ENCODE peak calls at places on chromosomes 13 and 19, in five cellular contexts. L is adrenal gland; O is thyroid gland; A is CD4-positive, alpha-beta memory T cell; Z is mesendoderm. T is an unnamed sample.

GRCh38 chr13:93218583-93218982 is 8.0 kb upstream of the GPC6 start:
- DNase-seq in L (no peak), O (no peak), A (no peak), Z (no peak), T (no peak)

GRCh38 chr13:73952683-73953082 is 181.5 kb downstream of the KLF12 start:
- DNase-seq in L (no peak), O (no peak), A (no peak), Z (no peak), T (no peak)

GRCh38 chr19:10295305-10295846 is 5.6 kb downstream of the ICAM5 start:
- DNase-seq in L (no peak), O (peak), A (peak), Z (peak), T (peak)

GRCh38 chr13:80141114-80141849 is 199.6 kb downstream of the SPRY2 start:
- DNase-seq in L (peak), O (peak), A (no peak), Z (peak), T (no peak)

GRCh38 chr13:94050686-94051085 is 428.8 kb downstream of the DCT start:
- DNase-seq in L (no peak), O (no peak), A (no peak), Z (peak), T (no peak)

GRCh38 chr19:55679343-55680257 is 4.6 kb downstream of the EPN1 start:
- DNase-seq in L (no peak), O (no peak), A (no peak), Z (no peak), T (no peak)

GRCh38 chr13:93304868-93305613 is 78.4 kb downstream of the GPC6 start:
- DNase-seq in L (no peak), O (no peak), A (no peak), Z (peak), T (no peak)

GRCh38 chr13:111217661-111218060 is 102.6 kb downstream of the ARHGEF7 start:
- DNase-seq in L (peak), O (no peak), A (no peak), Z (no peak), T (no peak)

GRCh38 chr13:49248433-49249002 is 793 bp downstream of the CDADC1 start:
- DNase-seq in L (no peak), O (peak), A (peak), Z (no peak), T (peak)

GRCh38 chr19:15173746-15174404 is 26.9 kb downstream of the NOTCH3 start:
- DNase-seq in L (no peak), O (no peak), A (no peak), Z (peak), T (peak)

GRCh38 chr13:114035186-114035582 is 61.3 kb upstream of the C13orf46 start:
- DNase-seq in L (no peak), O (no peak), A (no peak), Z (no peak), T (no peak)

GRCh38 chr13:27147530-27148170 is 24.0 kb downstream of the USP12 start:
- DNase-seq in L (no peak), O (peak), A (peak), Z (no peak), T (peak)

GRCh38 chr13:94550030-94550738 is 45.8 kb downstream of the TGDS start:
- DNase-seq in L (peak), O (no peak), A (no peak), Z (no peak), T (no peak)

GRCh38 chr13:60617863-60618733 is 221.1 kb downstream of the TDRD3 start:
- DNase-seq in L (peak), O (no peak), A (no peak), Z (peak), T (no peak)

GRCh38 chr13:113457510-113457909 is 4.2 kb upstream of the ADPRHL1 start:
- DNase-seq in L (no peak), O (no peak), A (no peak), Z (no peak), T (no peak)

GRCh38 chr13:21079761-21080730 is 18.7 kb upstream of the LATS2 start:
- DNase-seq in L (no peak), O (peak), A (no peak), Z (peak), T (no peak)

GRCh38 chr13:28031220-28031903 is 42.9 kb upstream of the URAD start:
- DNase-seq in L (peak), O (no peak), A (no peak), Z (no peak), T (peak)

GRCh38 chr19:42293539-42293938 is 8.4 kb upstream of the PRR19 start:
- DNase-seq in L (no peak), O (no peak), A (no peak), Z (no peak), T (no peak)

GRCh38 chr19:42293966-42294365 is 8.0 kb upstream of the PRR19 start:
- DNase-seq in L (no peak), O (no peak), A (no peak), Z (no peak), T (no peak)

GRCh38 chr19:42295831-42296525 is 6.0 kb upstream of the PRR19 start:
- DNase-seq in L (peak), O (peak), A (peak), Z (peak), T (peak)

GRCh38 chr19:42295342-42295741 is 6.6 kb upstream of the PRR19 start:
- DNase-seq in L (no peak), O (no peak), A (no peak), Z (no peak), T (no peak)

DNA sequence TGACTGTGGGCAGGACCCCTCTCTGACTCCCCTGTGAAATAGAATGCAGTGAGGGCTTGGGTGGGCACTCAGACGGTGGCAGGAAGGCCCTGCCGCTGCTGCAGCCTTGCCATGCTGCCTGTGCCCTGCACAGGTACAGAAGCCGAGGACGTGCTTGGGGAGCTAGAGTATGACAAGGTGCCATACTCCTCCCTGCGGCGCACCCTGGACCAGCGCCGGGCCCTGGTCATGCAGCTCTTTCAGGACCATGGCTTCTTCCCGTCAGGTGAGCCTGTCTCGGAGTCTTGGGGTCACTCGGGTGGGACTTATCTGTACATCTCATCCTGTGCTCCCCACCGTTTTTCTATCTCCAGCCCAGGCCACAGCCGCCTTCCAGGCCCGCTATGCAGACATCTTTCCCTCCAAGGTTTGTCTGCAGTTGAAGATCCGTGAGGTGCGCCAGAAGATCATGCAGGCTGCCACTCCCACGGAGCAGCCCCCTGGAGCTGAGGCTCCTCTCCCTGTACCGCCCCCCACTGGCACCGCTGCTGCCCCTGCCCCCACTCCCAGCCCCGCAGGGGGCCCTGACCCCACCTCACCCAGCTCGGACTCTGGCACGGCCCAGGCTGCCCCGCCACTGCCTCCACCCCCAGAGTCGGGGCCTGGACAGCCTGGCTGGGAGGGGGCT is 7.3 kb upstream of the PRR19 start:
- DNase-seq in L (no peak), O (no peak), A (no peak), Z (no peak), T (no peak)
- H3K4me3 ChIP-seq in L (no peak), O (no peak), A (no peak), Z (no peak), T (no peak)

DNA sequence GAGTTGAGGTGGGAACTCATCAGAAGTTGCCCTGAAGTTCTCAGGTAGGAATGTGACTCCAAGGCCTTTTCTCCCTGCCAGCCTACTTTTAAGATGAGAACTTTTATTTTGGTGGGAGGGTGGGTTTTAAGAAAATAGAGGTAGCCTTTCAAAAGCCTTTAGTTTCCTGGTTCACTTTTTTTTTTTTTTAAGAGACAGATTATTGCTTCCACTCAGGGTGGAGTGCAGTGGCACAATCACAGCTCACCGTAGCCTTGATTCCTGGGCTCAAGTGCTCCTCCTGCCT is 3.0 kb downstream of the C19orf67 start:
- DNase-seq in L (no peak), O (no peak), A (no peak), Z (no peak), T (no peak)
- H3K4me3 ChIP-seq in L (no peak), O (peak), A (no peak), Z (no peak), T (peak)

DNA sequence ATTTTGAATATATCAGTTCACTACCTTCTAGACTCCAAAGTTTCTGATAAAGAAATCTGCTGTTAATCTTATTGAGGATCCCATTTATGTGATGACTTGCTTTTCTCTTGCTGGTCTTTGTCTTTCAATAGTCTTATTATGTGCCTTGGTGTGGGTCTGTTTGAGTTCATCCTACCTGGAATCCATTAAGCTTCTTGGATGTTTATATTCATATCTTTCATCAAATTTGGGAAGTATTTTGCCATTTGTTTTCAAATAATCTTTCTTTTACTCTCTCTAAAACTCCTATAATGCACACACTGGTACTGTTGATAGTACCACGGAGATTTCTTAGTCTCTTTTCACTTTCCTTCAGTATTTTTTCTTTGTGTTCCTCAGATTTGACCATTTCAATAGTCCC is 24.2 kb upstream of the COG6 start:
- DNase-seq in L (no peak), O (no peak), A (no peak), Z (no peak), T (no peak)
- H3K4me3 ChIP-seq in L (no peak), O (no peak), A (no peak), Z (no peak), T (no peak)

DNA sequence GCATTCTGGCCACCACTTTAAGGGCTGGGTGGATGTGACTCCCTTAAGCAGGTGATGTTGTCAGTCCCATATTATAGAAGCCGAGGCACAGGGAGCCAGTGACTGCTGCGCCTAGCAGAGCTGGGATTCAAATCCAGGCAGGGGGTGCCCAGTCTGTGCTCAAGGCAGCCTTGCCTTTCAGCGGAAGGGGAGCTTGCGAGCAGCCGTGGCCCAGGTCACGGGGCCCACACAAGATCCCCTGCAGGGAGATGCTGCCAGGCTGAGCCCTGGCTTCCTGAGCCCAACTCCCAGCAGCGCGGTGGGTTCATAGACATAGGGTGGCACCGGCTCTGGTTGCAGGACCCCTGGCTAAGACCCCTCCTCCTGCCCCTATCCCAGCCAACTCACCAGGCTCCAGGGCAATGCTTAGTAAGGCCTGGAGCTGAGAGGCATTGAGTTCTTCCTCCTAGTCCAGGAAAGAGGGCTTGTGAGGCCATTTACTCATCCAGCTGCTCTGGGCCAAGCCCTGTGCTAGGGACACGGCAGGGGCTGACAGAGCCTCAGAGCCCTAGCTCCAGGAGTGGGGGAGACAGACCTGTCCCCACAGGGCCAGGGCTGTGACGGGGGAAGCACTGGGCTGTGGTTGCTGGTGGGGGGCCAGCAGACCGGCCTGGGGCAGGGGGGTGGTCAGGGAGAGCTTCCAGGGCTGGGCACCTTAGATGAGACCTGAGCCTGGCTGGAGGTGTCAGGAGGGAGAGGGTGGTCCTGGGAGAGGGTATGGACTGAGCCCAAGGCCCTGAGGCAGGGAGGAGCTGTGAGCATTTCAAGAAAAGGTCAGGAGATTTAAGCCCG is 9.6 kb downstream of the CAPN12 start:
- DNase-seq in L (peak), O (no peak), A (peak), Z (peak), T (peak)
- H3K4me3 ChIP-seq in L (no peak), O (no peak), A (peak), Z (no peak), T (peak)

DNA sequence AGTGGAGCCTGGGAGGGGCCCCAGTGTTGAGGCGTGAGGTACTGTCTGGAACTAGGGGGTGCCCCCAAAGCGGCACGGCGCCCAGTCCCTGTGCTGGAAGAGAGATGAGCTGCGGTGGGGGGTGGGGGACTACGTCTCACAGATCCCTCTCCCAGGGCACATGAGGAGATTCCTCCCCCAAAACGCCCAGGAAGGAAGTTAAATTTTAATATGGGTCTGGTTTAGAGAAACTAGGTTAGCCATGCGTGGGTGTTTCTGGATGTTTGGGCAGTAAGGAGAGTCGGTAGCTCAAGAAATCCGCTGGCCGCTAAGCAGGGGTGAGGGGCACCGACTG is 20.5 kb downstream of the CSNK1G2 start:
- DNase-seq in L (no peak), O (no peak), A (no peak), Z (no peak), T (no peak)
- H3K4me3 ChIP-seq in L (no peak), O (no peak), A (no peak), Z (no peak), T (no peak)

GRCh38 chr13:46170687-46171086 is 11.3 kb downstream of the LCP1 start:
- DNase-seq in L (no peak), O (no peak), A (peak), Z (peak), T (no peak)
- H3K4me3 ChIP-seq in L (no peak), O (no peak), A (peak), Z (no peak), T (peak)

GRCh38 chr13:30880756-30881155 is 25.3 kb upstream of the MEDAG start:
- DNase-seq in L (peak), O (no peak), A (no peak), Z (no peak), T (no peak)
- H3K4me3 ChIP-seq in L (no peak), O (no peak), A (no peak), Z (no peak), T (no peak)

GRCh38 chr19:4389064-4389375 is 11.3 kb downstream of the SH3GL1 start:
- DNase-seq in L (peak), O (no peak), A (no peak), Z (no peak), T (no peak)

GRCh38 chr19:4391701-4392543 is 8.4 kb downstream of the SH3GL1 start:
- DNase-seq in L (peak), O (no peak), A (no peak), Z (no peak), T (no peak)

GRCh38 chr19:4390017-4390861 is 10.1 kb downstream of the SH3GL1 start:
- DNase-seq in L (peak), O (no peak), A (no peak), Z (peak), T (no peak)

GRCh38 chr19:4389511-4390016 is 10.8 kb downstream of the SH3GL1 start:
- DNase-seq in L (peak), O (no peak), A (no peak), Z (no peak), T (no peak)

GRCh38 chr19:4390862-4391693 is 9.3 kb downstream of the SH3GL1 start:
- DNase-seq in L (peak), O (no peak), A (no peak), Z (no peak), T (no peak)
- H3K4me3 ChIP-seq in L (no peak), O (no peak), A (no peak), Z (no peak), T (no peak)

DNA sequence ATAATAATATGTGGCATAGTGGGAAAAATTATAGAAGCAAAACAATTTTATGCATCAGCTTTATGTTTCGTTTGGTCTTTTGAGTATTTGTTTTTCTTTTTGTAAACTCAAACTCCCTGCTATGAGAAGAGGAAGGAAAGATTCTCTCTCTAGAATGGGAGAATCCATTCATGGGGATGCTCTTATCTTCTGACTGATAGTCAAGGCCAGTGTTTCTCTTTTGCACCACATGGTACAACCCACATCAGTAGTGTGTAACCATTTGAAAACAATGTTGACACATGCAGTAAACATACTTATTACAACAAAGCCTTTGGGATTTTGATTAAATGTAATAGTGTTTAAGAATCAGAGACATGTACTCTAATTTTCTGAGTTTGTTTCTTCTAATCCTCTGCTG is 490.5 kb downstream of the MYO16 start:
- DNase-seq in L (no peak), O (no peak), A (no peak), Z (no peak), T (no peak)
- H3K4me3 ChIP-seq in L (no peak), O (no peak), A (no peak), Z (no peak), T (no peak)